ENCODE peak calls at places on chromosome 12, in five cellular contexts. N, I, Q, P and O are unnamed samples.

GRCh38 chr12:108231109-108231905 is 102.2 kb downstream of the WSCD2 start:
- DNase-seq in I (no peak), N (no peak), Q (no peak), P (no peak), O (no peak)

GRCh38 chr12:71160585-71160984 is 2.8 kb upstream of the TSPAN8 start:
- DNase-seq in P (no peak), I (no peak), N (no peak), Q (no peak), O (no peak)

GRCh38 chr12:16857456-16857923 is 251.5 kb upstream of the LMO3 start:
- DNase-seq in N (no peak), P (no peak), I (no peak), Q (no peak), O (no peak)

GRCh38 chr12:119988440-119988787 is 622 bp upstream of the BICDL1 start:
- DNase-seq in N (peak), Q (no peak), P (no peak), I (no peak), O (no peak)

GRCh38 chr12:67728296-67728666 is 79.7 kb downstream of the DYRK2 start:
- DNase-seq in N (no peak), P (no peak), Q (no peak), I (peak), O (no peak)

GRCh38 chr12:114306646-114307045 is 99.3 kb downstream of the TBX5 start:
- DNase-seq in Q (no peak), N (peak), P (no peak), I (no peak), O (no peak)

GRCh38 chr12:127803545-127803944 is 463.4 kb upstream of the TMEM132C start:
- DNase-seq in N (peak), I (no peak), P (no peak), Q (no peak), O (no peak)

GRCh38 chr12:40650038-40650704 is 42.1 kb upstream of the CNTN1 start:
- DNase-seq in P (no peak), Q (no peak), N (no peak), I (no peak), O (no peak)

GRCh38 chr12:45268672-45269406 is 52.9 kb downstream of the ANO6 start:
- DNase-seq in Q (peak), P (peak), N (peak), I (peak), O (peak)

GRCh38 chr12:103020839-103021238 is 63.4 kb downstream of the ASCL1 start:
- DNase-seq in Q (no peak), I (no peak), P (no peak), N (no peak), O (no peak)

GRCh38 chr12:103016381-103016780 is 58.9 kb downstream of the ASCL1 start:
- DNase-seq in P (no peak), N (no peak), Q (no peak), I (no peak), O (no peak)

DNA sequence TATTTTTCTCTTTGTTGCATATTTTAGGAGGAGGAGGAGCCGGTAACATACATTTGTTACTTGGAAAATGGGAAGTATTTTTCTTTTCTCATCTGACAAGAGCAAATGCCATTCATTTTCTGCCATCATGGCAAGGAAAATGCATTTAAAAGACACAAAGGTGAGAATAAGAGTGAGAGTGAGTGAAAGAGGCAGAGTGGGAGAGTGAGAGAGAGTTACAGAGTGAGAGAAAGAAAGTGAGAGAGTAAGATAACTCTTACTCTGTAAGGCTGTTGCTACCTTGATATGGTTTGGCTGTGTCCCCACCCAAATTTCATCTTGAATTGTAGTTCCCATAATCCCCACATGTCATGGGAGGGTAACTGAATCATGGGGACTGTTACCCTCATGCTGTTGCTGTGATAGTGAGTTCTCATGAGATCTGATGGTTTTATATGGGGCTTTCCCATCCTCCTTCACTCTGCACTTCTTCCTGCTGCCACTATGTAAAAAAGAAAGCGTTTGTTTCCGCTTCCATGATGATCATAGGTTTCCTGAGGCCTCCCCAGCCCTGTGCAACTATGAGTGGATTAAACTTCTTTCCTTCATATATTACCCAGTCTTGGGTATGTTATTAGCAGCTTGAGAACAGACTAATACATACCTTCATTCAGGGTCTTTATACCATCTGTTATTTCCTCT is 64.2 kb downstream of the ASCL1 start:
- DNase-seq in P (no peak), N (no peak), Q (no peak), I (no peak), O (no peak)
- H3K27ac ChIP-seq in P (no peak), N (no peak), Q (no peak), I (no peak), O (no peak)

GRCh38 chr12:49808686-49809368 is 19.4 kb downstream of the NCKAP5L start:
- DNase-seq in I (peak), N (peak), P (no peak), Q (no peak), O (no peak)
- H3K27ac ChIP-seq in I (peak), N (no peak), P (no peak), Q (peak), O (no peak)

GRCh38 chr12:3304436-3305135 is 186.4 kb upstream of the PRMT8 start:
- DNase-seq in I (peak), N (peak), Q (no peak), P (no peak), O (peak)
- H3K27ac ChIP-seq in I (no peak), N (peak), Q (no peak), P (no peak), O (peak)

GRCh38 chr12:92624236-92624635 is 78.6 kb upstream of the PLEKHG7 start:
- DNase-seq in Q (no peak), I (no peak), N (peak), P (no peak), O (no peak)
- H3K27ac ChIP-seq in Q (no peak), I (no peak), N (peak), P (no peak), O (peak)

GRCh38 chr12:93593833-93594232 is 21.4 kb downstream of the SOCS2 start:
- DNase-seq in Q (no peak), I (no peak), N (no peak), P (no peak), O (no peak)

GRCh38 chr12:93595336-93595735 is 22.9 kb downstream of the SOCS2 start:
- DNase-seq in N (no peak), Q (no peak), I (no peak), P (no peak), O (no peak)

GRCh38 chr12:93591137-93591868 is 18.8 kb downstream of the SOCS2 start:
- DNase-seq in P (peak), Q (peak), I (peak), N (peak), O (peak)

GRCh38 chr12:93594766-93595165 is 22.3 kb downstream of the SOCS2 start:
- DNase-seq in I (no peak), Q (no peak), N (no peak), P (no peak), O (no peak)

GRCh38 chr12:93592641-93593396 is 20.3 kb downstream of the SOCS2 start:
- DNase-seq in Q (no peak), P (no peak), N (peak), I (no peak), O (no peak)
- H3K27ac ChIP-seq in Q (peak), P (no peak), N (peak), I (peak), O (no peak)

GRCh38 chr12:92603741-92604432 is 98.9 kb upstream of the PLEKHG7 start:
- DNase-seq in P (no peak), I (no peak), Q (no peak), N (peak), O (no peak)

GRCh38 chr12:92600052-92600451 is 102.7 kb upstream of the PLEKHG7 start:
- DNase-seq in P (no peak), Q (no peak), I (no peak), N (no peak), O (no peak)

GRCh38 chr12:92602476-92602875 is 100.3 kb upstream of the PLEKHG7 start:
- DNase-seq in Q (no peak), I (no peak), N (peak), P (no peak), O (no peak)

GRCh38 chr12:92602930-92603623 is 99.7 kb upstream of the PLEKHG7 start:
- DNase-seq in P (no peak), N (peak), Q (no peak), I (no peak), O (no peak)

GRCh38 chr12:92601680-92602079 is 101.1 kb upstream of the PLEKHG7 start:
- DNase-seq in I (no peak), P (no peak), Q (no peak), N (no peak), O (no peak)
- H3K27ac ChIP-seq in I (no peak), P (no peak), Q (no peak), N (peak), O (no peak)

DNA sequence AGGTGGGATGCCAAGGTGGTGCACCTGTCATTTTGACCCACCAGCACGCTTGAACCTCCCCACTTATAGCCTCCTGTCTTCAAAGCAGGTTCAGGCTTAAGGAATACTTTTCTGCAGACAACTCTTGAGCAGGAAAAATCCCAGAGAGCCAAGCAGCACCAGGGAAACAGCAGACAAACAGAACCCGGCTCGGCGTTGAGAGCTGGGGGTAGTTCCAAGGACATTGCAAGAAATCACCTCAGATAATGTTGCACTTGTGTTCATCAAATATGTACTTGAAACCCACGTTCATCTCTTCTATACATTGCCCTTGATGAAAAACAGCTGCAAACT is 203.6 kb downstream of the PPM1H start:
- DNase-seq in I (no peak), P (no peak), Q (no peak), N (peak), O (no peak)
- H3K27ac ChIP-seq in I (peak), P (peak), Q (no peak), N (peak), O (peak)